ENCODE peak calls at places on chromosomes 11 and 22, in five cellular contexts. P, C, O, A and V are unnamed samples.

GRCh38 chr11:925496-926301 is at the start of gene AP2A2:
- DNase-seq in P (peak; percentile 92), C (peak; percentile 86), O (peak; percentile 74), A (peak; percentile 84), V (peak; percentile 81)

GRCh38 chr22:19789406-19789805 is 28.8 kb downstream of the TBX1 start:
- DNase-seq in P (no peak), C (no peak), O (no peak), A (no peak), V (no peak)

GRCh38 chr11:32312206-32312817 is 123.0 kb downstream of the WT1 start:
- DNase-seq in P (no peak), C (no peak), O (no peak), A (peak; percentile 24), V (peak; percentile 85)

GRCh38 chr22:20221421-20222340 is 46.4 kb downstream of the RTN4R start:
- DNase-seq in P (peak; percentile 63), C (no peak), O (no peak), A (no peak), V (no peak)

GRCh38 chr11:65446446-65447277 is 24.1 kb downstream of the NEAT1 start:
- DNase-seq in P (no peak), C (no peak), O (no peak), A (no peak), V (peak; percentile 47)

GRCh38 chr11:47551086-47551485 is 1.8 kb downstream of the CELF1 start:
- DNase-seq in P (no peak), C (no peak), O (no peak), A (peak; percentile 45), V (peak; percentile 50)

GRCh38 chr11:126375726-126376125 is 20.2 kb downstream of the ST3GAL4 start:
- DNase-seq in P (no peak), C (no peak), O (no peak), A (no peak), V (peak; percentile 85)

GRCh38 chr11:8107642-8108041 is 26.6 kb downstream of the TUB start:
- DNase-seq in P (no peak), C (no peak), O (no peak), A (no peak), V (no peak)

GRCh38 chr11:100574894-100575769 is 112.0 kb upstream of the ARHGAP42 start:
- DNase-seq in P (no peak), C (no peak), O (no peak), A (no peak), V (peak; percentile 53)

GRCh38 chr22:36369922-36370781 is 17.6 kb downstream of the MYH9 start:
- DNase-seq in P (peak; percentile 59), C (peak; percentile 55), O (no peak), A (no peak), V (peak; percentile 62)

GRCh38 chr22:46390652-46391301 is 55.3 kb downstream of the TRMU start:
- DNase-seq in P (peak; percentile 91), C (peak; percentile 60), O (no peak), A (no peak), V (peak; percentile 80)
- H3K4me3 ChIP-seq in P (no peak overlapping the region), C (no peak overlapping the region), O (no peak overlapping the region), A (no peak overlapping the region), V (peak overlapping the region; percentile 25)

GRCh38 chr11:125140251-125140650 is 24.3 kb upstream of the PKNOX2 start:
- DNase-seq in P (no peak), C (no peak), O (no peak), A (no peak), V (no peak)
- H3K4me3 ChIP-seq in P (no peak overlapping the region), C (no peak overlapping the region), O (no peak overlapping the region), A (no peak overlapping the region), V (no peak overlapping the region)

GRCh38 chr11:128482512-128483191 is 104.7 kb downstream of the ETS1 start:
- DNase-seq in P (no peak), C (no peak), O (no peak), A (no peak), V (peak; percentile 83)
- H3K4me3 ChIP-seq in P (no peak overlapping the region), C (no peak overlapping the region), O (no peak overlapping the region), A (no peak overlapping the region), V (no peak overlapping the region)

DNA sequence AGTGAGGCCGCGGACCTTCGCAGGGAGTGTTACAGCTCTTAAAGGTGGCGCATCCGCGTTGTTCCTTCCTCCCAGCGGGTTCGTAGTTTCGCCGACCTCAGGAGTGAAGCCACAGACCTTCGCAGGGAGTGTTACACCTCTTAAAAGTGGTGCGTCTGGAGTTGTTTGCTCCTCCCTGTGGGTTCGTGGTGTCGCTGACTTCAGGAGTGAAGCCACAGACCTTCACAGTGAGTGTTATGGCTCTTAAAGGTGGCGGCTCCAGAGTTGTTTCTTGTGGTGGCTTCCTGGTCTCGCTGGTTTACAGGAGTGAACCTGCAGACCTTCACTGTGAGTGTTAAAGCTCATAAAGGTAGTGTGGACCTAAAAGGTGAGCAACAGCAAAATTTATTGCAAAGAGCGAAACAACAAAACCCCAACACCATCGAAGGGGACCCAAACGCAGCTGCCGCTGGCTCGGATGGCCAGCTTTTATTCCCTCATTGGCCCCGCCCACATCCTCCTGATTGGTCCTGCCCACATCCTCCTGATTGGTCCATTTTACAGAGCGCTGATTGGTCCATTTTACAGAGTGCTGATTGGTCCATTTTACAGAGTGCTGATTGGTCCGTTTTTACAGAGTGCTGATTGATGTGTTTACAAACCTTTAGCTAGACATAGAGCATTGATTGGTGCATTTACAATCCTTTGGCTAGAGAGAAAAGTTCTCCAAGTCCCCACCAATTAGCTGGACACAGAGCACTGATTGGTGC is 1.2 kb upstream of the TMEM45B start:
- DNase-seq in P (no peak), C (no peak), O (no peak), A (no peak), V (no peak)
- H3K4me3 ChIP-seq in P (no peak overlapping the region), C (no peak overlapping the region), O (no peak overlapping the region), A (no peak overlapping the region), V (no peak overlapping the region)

GRCh38 chr11:6315811-6316425 is 4.4 kb downstream of the CAVIN3 start:
- DNase-seq in P (peak; percentile 63), C (peak; percentile 51), O (peak; percentile 52), A (peak; percentile 82), V (peak; percentile 74)
- H3K4me3 ChIP-seq in P (no peak overlapping the region), C (no peak overlapping the region), O (no peak overlapping the region), A (no peak overlapping the region), V (peak overlapping the region; percentile 26)

GRCh38 chr11:30019481-30019880 is 2.7 kb upstream of the KCNA4 start:
- DNase-seq in P (no peak), C (no peak), O (no peak), A (no peak), V (no peak)

GRCh38 chr11:30015725-30016449 is 943 bp downstream of the KCNA4 start:
- DNase-seq in P (no peak), C (no peak), O (no peak), A (no peak), V (no peak)

GRCh38 chr11:30017467-30017895 is 651 bp upstream of the KCNA4 start:
- DNase-seq in P (no peak), C (no peak), O (no peak), A (no peak), V (no peak)

GRCh38 chr11:30018443-30018842 is 1.6 kb upstream of the KCNA4 start:
- DNase-seq in P (no peak), C (no peak), O (no peak), A (no peak), V (no peak)

DNA sequence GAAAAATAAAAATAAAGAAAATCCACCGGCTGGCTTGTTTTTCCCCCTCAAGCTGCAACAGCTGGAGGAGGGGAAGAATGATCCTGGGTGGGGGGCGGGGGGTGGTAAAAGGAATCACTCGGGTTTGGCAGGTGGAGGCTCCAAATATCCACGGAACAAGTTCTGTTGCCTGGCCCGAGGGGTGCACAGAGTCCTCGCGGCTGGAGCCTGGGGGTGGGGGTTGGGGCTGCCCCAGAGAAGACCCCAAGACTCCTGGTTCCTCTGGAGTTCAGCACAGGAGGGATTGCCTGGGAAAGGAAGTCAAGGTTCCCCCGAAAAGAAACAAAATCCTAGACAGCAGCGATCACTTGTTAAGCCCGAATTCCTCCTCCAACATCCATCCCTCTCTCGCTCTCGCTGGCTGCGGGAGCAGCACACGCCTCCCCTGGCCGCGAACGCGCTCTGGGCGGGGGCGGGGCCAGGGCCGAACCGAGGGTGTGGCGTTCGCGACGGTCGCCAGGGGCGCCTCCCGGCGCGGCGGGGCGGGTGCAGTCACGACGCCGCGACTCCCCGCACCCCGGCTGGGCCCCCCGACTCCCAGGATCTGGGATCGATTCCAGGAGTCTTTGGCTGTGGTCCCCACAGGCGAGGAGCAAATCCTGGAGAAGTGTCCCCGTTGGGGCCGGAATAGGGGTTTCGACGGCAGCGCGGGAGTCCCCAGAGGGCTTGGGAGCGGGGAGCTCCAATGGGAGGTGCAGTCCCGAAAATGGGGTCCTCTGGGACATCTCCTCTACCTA is at the start of gene KCNA4:
- DNase-seq in P (peak; percentile 15), C (peak; percentile 13), O (no peak), A (peak; percentile 21), V (no peak)
- H3K4me3 ChIP-seq in P (no peak within 1 kb of the TSS), C (peak within 1 kb of the TSS; percentile 44), O (no peak within 1 kb of the TSS), A (peak within 1 kb of the TSS; percentile 30), V (no peak within 1 kb of the TSS)

GRCh38 chr11:92841719-92842118 is 127.7 kb upstream of the MTNR1B start:
- DNase-seq in P (no peak), C (no peak), O (no peak), A (no peak), V (no peak)

GRCh38 chr11:92838655-92839334 is 130.7 kb upstream of the MTNR1B start:
- DNase-seq in P (no peak), C (no peak), O (no peak), A (no peak), V (no peak)

GRCh38 chr11:92839450-92839849 is 130.0 kb upstream of the MTNR1B start:
- DNase-seq in P (no peak), C (no peak), O (no peak), A (no peak), V (no peak)

GRCh38 chr11:92834296-92835020 is 135.0 kb upstream of the MTNR1B start:
- DNase-seq in P (no peak), C (no peak), O (no peak), A (no peak), V (no peak)

DNA sequence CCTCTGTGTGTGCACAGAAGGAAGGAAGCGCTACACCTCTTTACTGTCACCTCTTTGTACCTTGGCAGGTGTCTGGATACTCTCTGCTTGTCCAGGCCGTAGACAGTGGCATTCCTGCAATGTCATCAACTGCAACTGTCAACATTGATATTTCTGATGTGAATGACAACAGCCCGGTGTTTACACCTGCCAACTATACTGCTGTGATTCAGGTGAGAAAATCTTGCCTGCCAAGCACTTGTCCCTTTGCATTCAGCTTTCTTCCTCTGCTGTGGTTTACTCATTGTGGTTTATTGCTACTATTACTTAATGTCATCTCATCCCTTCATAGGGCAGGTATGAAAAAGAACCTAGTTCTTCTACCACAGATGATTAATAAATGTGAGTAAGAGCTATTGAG is 131.9 kb upstream of the MTNR1B start:
- DNase-seq in P (no peak), C (no peak), O (no peak), A (no peak), V (no peak)
- H3K4me3 ChIP-seq in P (no peak overlapping the region), C (no peak overlapping the region), O (no peak overlapping the region), A (no peak overlapping the region), V (no peak overlapping the region)